ENCODE peak calls at places on chromosomes 12 and 14, in nine cellular contexts. X is Panc1; U is Jurkat, Clone E6-1; Z is upper lobe of right lung; H is mucosa of descending colon; A is GM12878; D is neural progenitor cell; I is psoas muscle; L is gastrocnemius medialis. V is an unnamed sample.

GRCh38 chr14:64465208-64465821 is at the start of gene AKAP5:
- DNase-seq in D (peak; percentile 94), A (no peak), I (peak; percentile 67), H (peak; percentile 70), Z (peak; percentile 80), X (no peak), U (peak; percentile 43), L (no peak), V (peak; percentile 76)

GRCh38 chr12:103640831-103641230 is 53.8 kb downstream of the STAB2 start:
- DNase-seq in I (no peak), A (peak; percentile 12), Z (no peak), L (no peak), H (no peak), D (no peak), U (no peak), X (no peak), V (no peak)

GRCh38 chr14:99484106-99484505 is 2.9 kb downstream of the CCNK start:
- DNase-seq in U (no peak), Z (no peak), H (no peak), A (no peak), L (no peak), I (no peak), D (no peak), X (no peak), V (no peak)

GRCh38 chr12:27840229-27840999 is 60.4 kb upstream of the MANSC4 start:
- DNase-seq in X (no peak), I (no peak), L (no peak), U (no peak), H (no peak), D (no peak), A (no peak), Z (no peak), V (no peak)

GRCh38 chr14:97420211-97420610 is 623.0 kb downstream of the VRK1 start:
- DNase-seq in X (no peak), L (no peak), H (no peak), D (no peak), A (no peak), Z (no peak), U (no peak), I (no peak), V (no peak)

GRCh38 chr12:30500532-30500931 is 195.1 kb downstream of the IPO8 start:
- DNase-seq in D (no peak), I (no peak), Z (no peak), A (no peak), X (no peak), H (no peak), U (no peak), L (no peak), V (no peak)

GRCh38 chr12:111792155-111792876 is 25.6 kb downstream of the ALDH2 start:
- DNase-seq in I (peak; percentile 86), A (no peak), L (peak; percentile 70), H (peak; percentile 69), X (no peak), Z (peak; percentile 64), U (no peak), D (no peak), V (peak; percentile 73)

GRCh38 chr12:71009414-71010142 is 89.0 kb upstream of the PTPRR start:
- DNase-seq in I (no peak), Z (no peak), A (no peak), D (no peak), H (no peak), U (peak; percentile 21), L (no peak), X (no peak), V (no peak)

GRCh38 chr14:38469156-38469555 is 213.3 kb upstream of the CLEC14A start:
- DNase-seq in X (no peak), D (no peak), I (no peak), U (no peak), Z (no peak), H (no peak), A (no peak), L (no peak), V (no peak)

GRCh38 chr12:21945002-21945401 is 3.8 kb upstream of the ABCC9 start:
- DNase-seq in L (no peak), U (no peak), Z (no peak), A (no peak), D (no peak), X (no peak), I (no peak), H (no peak), V (no peak)

GRCh38 chr14:71933026-71933587 is 878 bp downstream of the RGS6 start:
- DNase-seq in Z (no peak), U (no peak), D (peak; percentile 60), I (no peak), X (no peak), A (no peak), L (no peak), H (no peak), V (no peak)

GRCh38 chr12:6956332-6956727 is 5.2 kb downstream of the PTPN6 start:
- DNase-seq in L (peak; percentile 16), H (no peak), A (no peak), I (no peak), X (no peak), D (no peak), Z (peak; percentile 72), U (no peak), V (no peak)

GRCh38 chr12:65501935-65502334 is 223.5 kb downstream of the MSRB3 start:
- DNase-seq in A (no peak), D (no peak), U (no peak), Z (no peak), L (no peak), X (no peak), H (no peak), I (no peak), V (no peak)

GRCh38 chr12:104790296-104791125 is 167.6 kb downstream of the SLC41A2 start:
- DNase-seq in L (no peak), A (peak; percentile 13), H (peak; percentile 47), D (peak; percentile 72), Z (peak; percentile 76), X (peak; percentile 15), U (no peak), I (peak; percentile 67), V (peak; percentile 61)

GRCh38 chr12:104055686-104056388 is 5.8 kb upstream of the GLT8D2 start:
- DNase-seq in L (peak; percentile 46), A (no peak), U (no peak), Z (peak; percentile 81), H (peak; percentile 57), D (no peak), X (no peak), I (peak; percentile 55), V (no peak)

GRCh38 chr14:88533203-88533602 is 21.6 kb downstream of the PTPN21 start:
- DNase-seq in U (no peak), L (no peak), X (no peak), A (no peak), Z (no peak), I (no peak), D (no peak), H (no peak), V (no peak)

GRCh38 chr14:69771136-69771535 is 4.2 kb downstream of the SRSF5 start:
- DNase-seq in X (no peak), L (no peak), I (no peak), D (no peak), A (no peak), U (no peak), H (no peak), Z (no peak), V (no peak)

GRCh38 chr14:69770559-69770958 is 3.6 kb downstream of the SRSF5 start:
- DNase-seq in Z (no peak), I (no peak), H (no peak), L (no peak), A (no peak), U (no peak), D (no peak), X (no peak), V (no peak)

GRCh38 chr14:69768873-69769272 is 1.9 kb downstream of the SRSF5 start:
- DNase-seq in D (no peak), H (no peak), X (no peak), L (no peak), A (no peak), Z (no peak), I (no peak), U (no peak), V (no peak)

GRCh38 chr14:69767369-69767999 is 542 bp downstream of the SRSF5 start:
- DNase-seq in Z (peak; percentile 96), L (peak; percentile 89), D (peak; percentile 97), X (peak; percentile 7), I (peak; percentile 97), H (peak; percentile 92), U (peak; percentile 81), A (peak; percentile 61), V (peak; percentile 94)

DNA sequence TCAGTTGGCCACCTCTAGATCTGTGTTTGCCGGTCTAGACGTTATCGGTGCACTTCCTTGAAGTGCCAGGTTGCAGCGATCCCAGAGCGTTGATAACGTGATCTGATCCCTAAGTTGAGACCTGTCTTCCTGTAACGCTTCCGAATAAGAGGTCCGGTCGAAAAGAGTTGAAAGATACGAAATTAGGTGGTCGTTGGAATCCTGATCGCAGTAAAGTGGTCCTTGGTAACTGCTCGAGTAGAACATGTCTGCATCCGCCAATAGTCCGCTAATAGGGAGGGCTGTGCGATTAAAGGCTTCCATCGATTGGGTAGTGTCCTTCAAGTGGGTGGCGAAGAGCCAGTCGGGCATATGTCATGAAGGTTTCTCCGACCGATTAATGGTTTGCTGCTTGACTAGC is 2.7 kb downstream of the SRSF5 start:
- DNase-seq in A (no peak), U (no peak), D (no peak), I (no peak), X (no peak), Z (no peak), H (no peak), L (no peak), V (no peak)
- H3K4me3 ChIP-seq in A (peak overlapping the region; percentile 25), U (no peak overlapping the region), D (peak overlapping the region; percentile 10), I (peak overlapping the region; percentile 97), X (no peak overlapping the region), Z (peak overlapping the region; percentile 8), H (no peak overlapping the region), L (no peak overlapping the region), V (no peak overlapping the region)

DNA sequence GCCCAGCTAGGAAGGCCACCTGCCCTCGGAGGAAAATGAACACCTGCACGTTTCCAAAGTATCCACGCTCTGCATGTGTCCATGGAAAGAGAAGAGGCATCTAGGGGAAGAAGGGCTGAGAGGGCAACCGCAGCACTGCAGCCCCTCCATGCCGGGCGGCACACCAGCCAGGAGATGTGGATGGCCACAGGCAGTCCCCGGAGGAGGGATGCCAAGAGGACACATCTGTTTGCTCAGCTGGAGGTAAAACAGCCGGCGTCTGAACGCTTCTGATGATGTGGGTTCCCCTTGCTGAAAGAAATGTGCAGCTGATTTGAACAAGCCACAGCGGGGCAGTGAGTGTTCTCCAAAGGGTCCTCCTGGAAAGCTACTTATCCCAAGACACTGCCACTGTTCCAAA is 34.0 kb downstream of the CHGA start:
- DNase-seq in H (no peak), Z (no peak), D (no peak), X (no peak), L (no peak), I (no peak), U (no peak), A (no peak), V (no peak)
- H3K4me3 ChIP-seq in H (no peak overlapping the region), Z (no peak overlapping the region), D (no peak overlapping the region), X (no peak overlapping the region), L (no peak overlapping the region), I (no peak overlapping the region), U (no peak overlapping the region), A (no peak overlapping the region), V (no peak overlapping the region)

GRCh38 chr12:34348836-34349672 is 326.8 kb downstream of the ALG10 start:
- DNase-seq in H (no peak), U (no peak), L (no peak), Z (no peak), I (no peak), D (no peak), A (no peak), X (no peak), V (no peak)
- H3K4me3 ChIP-seq in H (no peak overlapping the region), U (no peak overlapping the region), L (no peak overlapping the region), Z (no peak overlapping the region), I (no peak overlapping the region), D (no peak overlapping the region), A (no peak overlapping the region), X (peak overlapping the region; percentile 68), V (no peak overlapping the region)

GRCh38 chr14:57493467-57494181 is at the start of gene CCDC198:
- DNase-seq in U (peak; percentile 84), L (no peak), A (peak; percentile 65), H (no peak), Z (no peak), D (no peak), I (no peak), X (no peak), V (no peak)
- H3K4me3 ChIP-seq in U (peak within 1 kb of the TSS; percentile 8), L (no peak within 1 kb of the TSS), A (no peak within 1 kb of the TSS), H (no peak within 1 kb of the TSS), Z (no peak within 1 kb of the TSS), D (no peak within 1 kb of the TSS), I (no peak within 1 kb of the TSS), X (no peak within 1 kb of the TSS), V (no peak within 1 kb of the TSS)

V was measured in tibial artery.